ENCODE peak calls at places on chromosomes 1 and 21, in five cellular contexts. L is HCT116, S is HepG2, B is K562, D is SK-N-SH. R is an unnamed sample.
A peak's percentile ranks its signal among the peaks of the same experiment; 100 is the strongest.

GRCh38 chr1:181675091-181675490 is 191.8 kb downstream of the CACNA1E start:
- DNase-seq in L (no peak), S (no peak), B (no peak), D (no peak), R (no peak)

GRCh38 chr1:81801834-81802531 is 1.2 kb downstream of the ADGRL2 start:
- DNase-seq in L (no peak), S (no peak), B (no peak), D (peak; percentile 60), R (no peak)

GRCh38 chr1:243267346-243268283 is 11.8 kb downstream of the SDCCAG8 start:
- DNase-seq in L (no peak), S (no peak), B (no peak), D (no peak), R (no peak)

GRCh38 chr1:164786980-164787833 is 228.2 kb downstream of the PBX1 start:
- DNase-seq in L (peak; percentile 65), S (peak; percentile 45), B (peak; percentile 89), D (peak; percentile 89), R (no peak)

GRCh38 chr1:245788269-245788668 is 633.5 kb downstream of the KIF26B start:
- DNase-seq in L (no peak), S (no peak), B (no peak), D (no peak), R (no peak)

GRCh38 chr1:10606070-10606469 is 131.3 kb downstream of the PEX14 start:
- DNase-seq in L (no peak), S (no peak), B (no peak), D (no peak), R (no peak)

GRCh38 chr1:93427656-93428055 is 20.3 kb upstream of the FNBP1L start:
- DNase-seq in L (no peak), S (no peak), B (no peak), D (no peak), R (no peak)

GRCh38 chr1:247300491-247301175 is 31.0 kb downstream of the ZNF496 start:
- DNase-seq in L (no peak), S (no peak), B (no peak), D (no peak), R (no peak)

GRCh38 chr1:56967355-56967754 is 1.5 kb upstream of the C8B start:
- DNase-seq in L (no peak), S (no peak), B (no peak), D (no peak), R (no peak)

GRCh38 chr1:160522622-160523345 is at the start of gene SLAMF6:
- DNase-seq in L (no peak), S (no peak), B (peak; percentile 45), D (no peak), R (peak; percentile 59)

GRCh38 chr1:168453056-168453455 is 90.7 kb downstream of the XCL2 start:
- DNase-seq in L (no peak), S (no peak), B (no peak), D (no peak), R (no peak)

GRCh38 chr1:156471496-156472490 is 28.8 kb downstream of the MEF2D start:
- DNase-seq in L (no peak), S (peak; percentile 97), B (no peak), D (no peak), R (no peak)

GRCh38 chr1:1779691-1780597 is 1.7 kb upstream of the NADK start:
- DNase-seq in L (no peak), S (no peak), B (peak; percentile 73), D (no peak), R (peak; percentile 80)

GRCh38 chr1:152018537-152018936 is 18.3 kb downstream of the S100A11 start:
- DNase-seq in L (no peak), S (no peak), B (no peak), D (no peak), R (no peak)

GRCh38 chr1:87200875-87201638 is 127.6 kb upstream of the LMO4 start:
- DNase-seq in L (no peak), S (no peak), B (no peak), D (no peak), R (no peak)

GRCh38 chr1:29391362-29391880 is 155.1 kb downstream of the PTPRU start:
- DNase-seq in L (no peak), S (no peak), B (no peak), D (no peak), R (no peak)

GRCh38 chr1:64212023-64212422 is 8.6 kb downstream of the UBE2U start:
- DNase-seq in L (no peak), S (no peak), B (no peak), D (no peak), R (no peak)

GRCh38 chr1:154485905-154486304 is 16.1 kb upstream of the TDRD10 start:
- DNase-seq in L (no peak), S (no peak), B (no peak), D (no peak), R (no peak)

GRCh38 chr1:197614916-197615692 is 160.2 kb downstream of the DENND1B start:
- DNase-seq in L (peak; percentile 35), S (peak; percentile 60), B (peak; percentile 18), D (no peak), R (peak; percentile 5)

GRCh38 chr1:204818998-204819397 is 51.7 kb upstream of the NFASC start:
- DNase-seq in L (no peak), S (no peak), B (no peak), D (no peak), R (no peak)

GRCh38 chr1:24566266-24566867 is 10.5 kb downstream of the NCMAP start:
- DNase-seq in L (no peak), S (no peak), B (no peak), D (no peak), R (no peak)

GRCh38 chr1:184052750-184053149 is 1.2 kb downstream of the TSEN15 start:
- DNase-seq in L (no peak), S (no peak), B (no peak), D (no peak), R (no peak)

GRCh38 chr1:65308781-65309316 is 494 bp upstream of the DNAJC6 start:
- DNase-seq in L (no peak), S (no peak), B (no peak), D (peak; percentile 14), R (no peak)

GRCh38 chr1:160284220-160284781 is 632 bp downstream of the PEX19 start:
- DNase-seq in L (no peak), S (peak; percentile 31), B (peak; percentile 26), D (no peak), R (no peak)

GRCh38 chr21:17789660-17790059 is 29.5 kb downstream of the C21orf91 start:
- DNase-seq in L (no peak), S (no peak), B (no peak), D (no peak), R (no peak)

GRCh38 chr1:202692959-202693555 is 17.2 kb downstream of the SYT2 start:
- DNase-seq in L (peak; percentile 7), S (peak; percentile 47), B (peak; percentile 83), D (peak; percentile 54), R (no peak)

GRCh38 chr1:162141273-162142023 is 72.0 kb downstream of the NOS1AP start:
- DNase-seq in L (no peak), S (peak; percentile 31), B (no peak), D (no peak), R (no peak)

GRCh38 chr1:18234790-18235242 is 127.2 kb downstream of the IGSF21 start:
- DNase-seq in L (peak; percentile 73), S (peak; percentile 51), B (peak; percentile 85), D (peak; percentile 81), R (no peak)

GRCh38 chr1:167635233-167635648 is 5.2 kb downstream of the RCSD1 start:
- DNase-seq in L (no peak), S (no peak), B (peak; percentile 86), D (no peak), R (no peak)

GRCh38 chr1:229101475-229101874 is 169.4 kb upstream of the RAB4A start:
- DNase-seq in L (no peak), S (no peak), B (no peak), D (no peak), R (no peak)

DNA sequence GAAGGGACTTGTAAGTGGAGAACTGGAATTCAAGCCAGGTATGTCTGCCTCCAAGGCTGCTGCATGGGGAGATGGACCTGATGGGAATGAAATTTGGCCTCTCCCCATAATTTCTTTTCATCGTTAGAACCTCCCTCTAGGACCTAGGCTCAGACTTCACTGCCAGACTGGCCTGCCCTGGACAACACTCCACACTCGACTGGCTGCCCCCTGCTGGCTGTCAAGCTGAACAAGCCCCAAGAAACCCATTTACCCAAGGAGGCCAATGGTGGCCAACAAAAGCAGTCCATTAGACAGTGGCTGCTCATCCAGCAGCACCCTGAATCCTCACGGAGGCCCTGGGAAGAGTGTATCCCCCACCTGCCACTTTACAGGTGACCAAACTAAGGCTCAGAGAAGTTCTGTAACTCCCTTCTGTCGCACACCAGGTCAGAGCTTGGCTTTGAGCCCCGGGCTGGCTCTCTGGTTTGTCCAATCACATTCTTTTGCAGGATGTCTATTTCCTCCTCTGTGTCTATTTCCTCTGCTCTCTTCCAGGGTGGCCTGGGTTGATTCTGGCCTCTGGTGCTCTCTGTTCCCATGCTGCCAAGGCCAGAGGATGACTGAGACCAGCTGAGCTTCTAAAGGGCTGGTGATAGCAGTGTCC is 3.8 kb downstream of the RNF186 start:
- DNase-seq in L (peak; percentile 34), S (peak; percentile 50), B (peak; percentile 72), D (peak; percentile 61), R (no peak)
- TF ChIP-seq ZBTB33 in L (no peak), S (no peak), B (no peak), D (no peak), R (no peak)

DNA sequence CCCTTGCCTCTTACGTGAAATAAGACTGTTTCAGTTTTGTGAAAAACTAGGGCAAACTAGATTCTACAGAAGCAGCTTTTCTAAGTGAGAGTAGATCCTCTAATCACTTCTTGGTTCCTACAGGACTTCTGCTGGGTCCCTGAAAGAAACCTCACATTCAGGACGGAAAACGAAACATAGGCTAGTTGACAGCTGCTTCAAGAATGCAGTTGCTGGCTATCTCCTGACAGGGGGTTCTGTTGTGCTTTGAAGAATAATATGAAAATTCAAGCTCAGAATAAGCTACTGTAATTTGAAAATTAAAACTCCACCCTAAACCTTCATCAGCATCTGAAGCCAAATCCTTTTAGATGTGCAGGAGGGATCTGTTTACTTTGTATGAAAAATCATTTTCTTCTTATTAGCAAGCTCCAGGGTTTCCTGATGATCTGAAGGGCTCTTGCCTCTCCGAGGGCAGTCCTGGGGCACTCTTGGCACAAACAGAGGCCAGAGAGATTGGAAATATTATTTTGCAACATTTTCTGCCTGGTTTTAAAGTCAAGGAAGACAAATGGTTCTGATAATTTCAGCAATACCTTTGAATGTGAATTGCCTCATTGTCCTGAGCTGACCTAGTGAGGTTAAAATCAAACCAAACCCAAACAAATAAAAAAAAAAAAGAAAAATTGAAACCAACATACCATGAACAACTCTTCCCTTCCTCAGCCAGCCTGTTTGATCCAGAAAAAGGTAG is 55.1 kb downstream of the NTMT2 start:
- DNase-seq in L (no peak), S (no peak), B (no peak), D (no peak), R (no peak)
- TF ChIP-seq ZBTB33 in L (no peak), S (no peak), B (no peak), D (no peak), R (no peak)

GRCh38 chr1:20202166-20202565 is 15.8 kb upstream of the PLA2G2C start:
- DNase-seq in L (no peak), S (no peak), B (no peak), D (no peak), R (no peak)
- TF ChIP-seq ZBTB33 in L (no peak), S (no peak), B (no peak), D (no peak), R (no peak)

GRCh38 chr1:72018562-72018961 is 263.8 kb downstream of the NEGR1 start:
- DNase-seq in L (no peak), S (no peak), B (no peak), D (no peak), R (no peak)

GRCh38 chr1:72023063-72023647 is 259.2 kb downstream of the NEGR1 start:
- DNase-seq in L (no peak), S (no peak), B (no peak), D (no peak), R (no peak)
- TF ChIP-seq ZBTB33 in L (no peak), S (no peak), B (no peak), D (no peak), R (no peak)

GRCh38 chr1:68320349-68320748 is 88.0 kb upstream of the WLS start:
- DNase-seq in L (no peak), S (no peak), B (no peak), D (no peak), R (no peak)
- TF ChIP-seq ZBTB33 in L (no peak), S (no peak), B (no peak), D (no peak), R (no peak)